ENCODE peak calls at places on chromosomes 11 and 22, in ten cellular contexts. C, B, G, F, M, Z, R, L, I and K are unnamed samples. For H3K4me1, the result is how much of the 10 kb centered on the place peaks cover.

GRCh38 chr11:114820621-114821020 is 142.3 kb downstream of the NXPE2 start:
- DNase-seq in C (no peak), B (no peak), G (no peak), F (no peak), M (no peak), Z (no peak), R (no peak), L (no peak), I (no peak), K (no peak)

GRCh38 chr11:104163100-104164027 is 583 bp downstream of the PDGFD start:
- DNase-seq in C (peak), B (no peak), G (peak), F (no peak), M (peak), Z (peak), R (peak), L (peak), I (no peak), K (no peak)

GRCh38 chr22:41619979-41620645 is 731 bp downstream of the DESI1 start:
- DNase-seq in C (no peak), B (peak), G (peak), F (peak), M (peak), Z (peak), R (peak), L (peak), I (peak), K (peak)

GRCh38 chr11:70578371-70578770 is 180.0 kb downstream of the CTTN start:
- DNase-seq in C (no peak), B (no peak), G (no peak), F (no peak), M (no peak), Z (no peak), R (no peak), L (no peak), I (peak), K (no peak)

GRCh38 chr11:130555251-130555841 is 106.9 kb downstream of the ADAMTS15 start:
- DNase-seq in C (no peak), B (no peak), G (no peak), F (no peak), M (no peak), Z (peak), R (peak), L (no peak), I (no peak), K (no peak)

GRCh38 chr11:17389205-17389956 is 922 bp upstream of the KCNJ11 start:
- DNase-seq in C (peak), B (peak), G (peak), F (peak), M (peak), Z (peak), R (peak), L (peak), I (peak), K (peak)

GRCh38 chr11:67274768-67275605 is 8.7 kb downstream of the GRK2 start:
- DNase-seq in C (no peak), B (no peak), G (no peak), F (no peak), M (no peak), Z (peak), R (peak), L (no peak), I (peak), K (no peak)

GRCh38 chr22:45163074-45163416 is 680 bp upstream of the NUP50 start:
- DNase-seq in C (peak), B (no peak), G (peak), F (peak), M (no peak), Z (peak), R (no peak), L (peak), I (no peak), K (no peak)

GRCh38 chr11:106670069-106670468 is 348.2 kb downstream of the GUCY1A2 start:
- DNase-seq in C (peak), B (no peak), G (peak), F (no peak), M (no peak), Z (no peak), R (no peak), L (no peak), I (no peak), K (no peak)

GRCh38 chr11:119355091-119355843 is 8.8 kb upstream of the MFRP start:
- DNase-seq in C (no peak), B (no peak), G (no peak), F (no peak), M (no peak), Z (no peak), R (no peak), L (no peak), I (no peak), K (no peak)
- H3K4me1 ChIP-seq in C (under half), B (under half), G (under half), F (under half), M (under half), Z (under half), R (under half), L (under half), I (under half), K (under half)

GRCh38 chr22:20510811-20511577 is 3.6 kb downstream of the MED15 start:
- DNase-seq in C (no peak), B (no peak), G (no peak), F (no peak), M (no peak), Z (no peak), R (no peak), L (no peak), I (no peak), K (no peak)
- H3K4me1 ChIP-seq in C (under half), B (half or more), G (under half), F (under half), M (under half), Z (under half), R (half or more), L (under half), I (under half), K (half or more)

DNA sequence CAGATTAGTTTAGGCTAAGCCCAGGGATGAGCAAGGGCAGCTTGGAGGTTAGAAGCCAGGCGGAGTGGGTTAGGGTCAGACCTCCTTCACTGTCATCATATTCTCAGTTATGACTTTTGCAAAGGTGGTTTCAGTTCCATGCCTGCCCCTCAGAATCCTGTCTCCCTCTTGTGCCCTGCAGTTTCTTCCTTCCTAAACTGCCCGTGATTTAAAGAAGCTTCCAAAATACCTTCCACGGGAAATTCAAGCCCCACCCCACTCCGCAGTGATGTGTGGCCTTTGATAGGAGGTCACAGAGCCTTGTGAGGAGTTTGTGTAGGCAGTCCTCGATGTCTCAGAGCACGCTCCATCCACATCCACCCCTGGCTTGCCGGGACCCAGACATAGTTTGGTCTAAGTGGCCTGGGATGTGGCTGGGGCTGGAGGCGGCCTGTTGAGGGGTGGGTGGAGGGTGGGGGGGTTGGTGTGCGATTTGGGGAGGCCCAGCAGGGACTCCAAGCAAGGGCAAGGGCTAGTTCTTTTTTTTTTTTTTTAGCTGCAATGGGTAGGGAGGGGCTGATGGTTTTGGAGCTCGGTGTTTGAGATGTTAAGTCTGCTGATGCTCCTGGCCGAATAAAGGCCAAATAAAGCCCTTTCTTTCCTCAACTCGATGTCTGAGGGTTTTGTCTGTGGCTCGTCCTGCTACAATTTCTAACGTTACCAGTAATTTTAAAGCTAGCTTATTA is 1.6 kb upstream of the IFITM1 start:
- DNase-seq in C (no peak), B (no peak), G (no peak), F (no peak), M (no peak), Z (no peak), R (peak), L (no peak), I (no peak), K (no peak)
- H3K4me1 ChIP-seq in C (under half), B (half or more), G (half or more), F (under half), M (under half), Z (under half), R (under half), L (under half), I (under half), K (under half)

GRCh38 chr11:69048056-69048717 is 545 bp upstream of the TPCN2 start:
- DNase-seq in C (no peak), B (no peak), G (peak), F (no peak), M (no peak), Z (no peak), R (no peak), L (no peak), I (no peak), K (no peak)
- H3K4me1 ChIP-seq in C (under half), B (under half), G (under half), F (under half), M (under half), Z (under half), R (under half), L (under half), I (under half), K (under half)

GRCh38 chr11:65316311-65316978 is 1.8 kb downstream of the CDC42EP2 start:
- DNase-seq in C (peak), B (no peak), G (peak), F (no peak), M (peak), Z (no peak), R (peak), L (peak), I (no peak), K (no peak)
- H3K4me1 ChIP-seq in C (under half), B (under half), G (under half), F (under half), M (under half), Z (under half), R (under half), L (under half), I (under half), K (under half)

DNA sequence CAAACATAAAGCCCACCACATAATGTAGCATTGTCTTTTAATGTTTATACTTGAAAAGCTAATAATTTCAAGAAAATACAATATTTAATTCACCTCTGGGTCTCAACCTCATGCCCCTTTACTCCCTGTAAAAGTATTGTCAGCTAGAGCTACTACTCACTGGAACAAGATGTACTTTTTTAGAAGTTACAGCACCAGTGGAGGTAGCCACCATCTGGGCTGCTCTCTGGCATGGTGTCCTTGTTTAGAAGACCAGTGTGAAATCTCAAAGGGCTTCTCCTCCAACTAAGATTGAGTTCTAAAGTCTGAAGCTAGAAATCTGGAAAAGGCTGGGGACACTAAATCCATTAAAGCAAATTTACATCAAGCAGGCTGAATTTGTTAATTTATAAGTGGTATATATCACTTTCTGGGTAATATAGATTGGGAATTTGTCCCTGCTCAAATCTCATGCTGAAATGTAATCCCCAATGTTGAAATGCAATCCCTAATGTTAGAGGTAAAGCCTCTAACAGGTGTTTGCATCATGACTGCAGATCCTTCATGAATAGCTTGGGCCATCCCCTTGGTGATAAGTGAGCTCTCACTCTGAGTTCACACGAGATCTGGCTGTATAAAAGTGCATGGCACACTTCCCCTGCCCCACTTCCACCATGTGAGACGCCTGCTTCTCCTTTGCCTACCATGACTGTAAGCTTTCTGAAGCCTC is 47.6 kb downstream of the PITPNB start:
- DNase-seq in C (no peak), B (no peak), G (no peak), F (no peak), M (no peak), Z (no peak), R (no peak), L (no peak), I (no peak), K (no peak)
- H3K4me1 ChIP-seq in C (under half), B (under half), G (under half), F (under half), M (half or more), Z (under half), R (under half), L (under half), I (under half), K (under half)